ENCODE peak calls at places on chromosomes 3 and 15, in five cellular contexts. U, Q, V, H and D are unnamed samples.
A peak's percentile ranks its signal among the peaks of the same experiment; 100 is the strongest.

GRCh38 chr15:67472957-67473356 is 48.0 kb upstream of the C15orf61 start:
- DNase-seq in H (no peak), U (no peak), Q (no peak), V (no peak), D (no peak)

GRCh38 chr3:57691411-57692133 is 1.3 kb downstream of the DENND6A start:
- DNase-seq in U (no peak), H (no peak), Q (no peak), V (no peak), D (no peak)

GRCh38 chr3:126270145-126270811 is 86.9 kb downstream of the KLF15 start:
- DNase-seq in H (no peak), U (peak; percentile 28), V (no peak), Q (no peak), D (no peak)

GRCh38 chr3:124428372-124429128 is 301.7 kb upstream of the UMPS start:
- DNase-seq in H (no peak), V (no peak), U (no peak), Q (no peak), D (no peak)

GRCh38 chr3:126034481-126035361 is 49.2 kb downstream of the SLC41A3 start:
- DNase-seq in U (peak; percentile 15), H (no peak), Q (no peak), V (no peak), D (no peak)

GRCh38 chr3:141414800-141415462 is 46.6 kb downstream of the ZBTB38 start:
- DNase-seq in Q (no peak), U (no peak), H (no peak), V (no peak), D (peak; percentile 8)

GRCh38 chr3:48915296-48915695 is 3.3 kb upstream of the ARIH2 start:
- DNase-seq in H (no peak), V (no peak), Q (no peak), U (no peak), D (no peak)

GRCh38 chr3:180680097-180680430 is 775 bp upstream of the CCDC39 start:
- DNase-seq in U (peak; percentile 71), V (peak; percentile 41), H (no peak), Q (no peak), D (no peak)

GRCh38 chr15:73753250-73754130 is at the start of gene INSYN1:
- DNase-seq in V (no peak), U (peak; percentile 9), Q (no peak), H (no peak), D (no peak)

GRCh38 chr15:101142711-101143110 is 109.1 kb downstream of the CHSY1 start:
- DNase-seq in V (no peak), U (no peak), H (no peak), Q (no peak), D (no peak)

GRCh38 chr3:55483196-55484095 is 3.7 kb downstream of the WNT5A start:
- DNase-seq in V (no peak), Q (no peak), H (no peak), U (no peak), D (no peak)